ENCODE peak calls at places on chromosomes 13 and 19, in five cellular contexts. F, K, T, B and N are unnamed samples.

GRCh38 chr13:89239361-89240127 is 1568.4 kb downstream of the SLITRK5 start:
- DNase-seq in B (no peak), K (no peak), F (no peak), T (no peak), N (no peak)

GRCh38 chr13:40127925-40128324 is 472.5 kb downstream of the COG6 start:
- DNase-seq in T (no peak), B (no peak), K (no peak), F (no peak), N (no peak)

GRCh38 chr19:30878456-30878855 is 470.8 kb downstream of the TSHZ3 start:
- DNase-seq in T (no peak), F (no peak), K (no peak), B (no peak), N (no peak)

GRCh38 chr13:51906581-51906980 is 44.8 kb downstream of the CCDC70 start:
- DNase-seq in K (no peak), B (peak; percentile 54), F (peak; percentile 1), T (no peak), N (no peak)

GRCh38 chr13:79915386-79915785 is 425.5 kb downstream of the SPRY2 start:
- DNase-seq in T (no peak), B (no peak), K (no peak), F (no peak), N (no peak)

GRCh38 chr13:113777311-113778260 is 18.6 kb downstream of the TMEM255B start:
- DNase-seq in K (peak; percentile 59), F (no peak), T (no peak), B (no peak), N (no peak)

GRCh38 chr13:113938716-113939115 is 35.2 kb downstream of the C13orf46 start:
- DNase-seq in F (no peak), K (no peak), T (peak; percentile 55), B (no peak), N (no peak)

GRCh38 chr19:37251308-37252229 is 33.6 kb downstream of the ZNF383 start:
- DNase-seq in K (no peak), T (peak; percentile 71), F (no peak), B (no peak), N (peak; percentile 50)

GRCh38 chr13:30071890-30072817 is 221.7 kb upstream of the UBL3 start:
- DNase-seq in T (peak; percentile 81), B (no peak), K (no peak), F (peak; percentile 9), N (no peak)

GRCh38 chr19:6227941-6228325 is 51.8 kb downstream of the MLLT1 start:
- DNase-seq in F (no peak), T (no peak), K (no peak), B (no peak), N (no peak)

GRCh38 chr13:39422845-39423565 is 180.0 kb downstream of the LHFPL6 start:
- DNase-seq in B (no peak), F (no peak), T (no peak), K (no peak), N (no peak)

GRCh38 chr19:29308977-29309520 is 96.1 kb upstream of the UQCRFS1 start:
- DNase-seq in K (no peak), F (no peak), B (no peak), T (no peak), N (no peak)

GRCh38 chr13:44268965-44269364 is 104.7 kb upstream of the SERP2 start:
- DNase-seq in K (no peak), T (no peak), F (no peak), B (no peak), N (no peak)

GRCh38 chr19:10395003-10395402 is 8.3 kb downstream of the CDC37 start:
- DNase-seq in F (no peak), K (no peak), B (no peak), T (no peak), N (no peak)

GRCh38 chr13:111859361-111860105 is 207.4 kb upstream of the SOX1 start:
- DNase-seq in F (no peak), K (no peak), B (peak; percentile 27), T (no peak), N (no peak)

GRCh38 chr13:50280538-50280937 is 265.3 kb downstream of the KCNRG start:
- DNase-seq in F (no peak), T (no peak), K (no peak), B (no peak), N (no peak)

GRCh38 chr13:50283017-50283416 is 267.8 kb downstream of the KCNRG start:
- DNase-seq in F (no peak), K (no peak), B (no peak), T (no peak), N (no peak)

GRCh38 chr13:50284540-50284939 is 269.3 kb downstream of the KCNRG start:
- DNase-seq in F (no peak), B (no peak), T (no peak), K (no peak), N (no peak)

GRCh38 chr13:50285283-50285682 is 270.0 kb downstream of the KCNRG start:
- DNase-seq in F (no peak), T (no peak), K (no peak), B (no peak), N (no peak)

GRCh38 chr13:50282016-50282415 is 266.8 kb downstream of the KCNRG start:
- DNase-seq in T (no peak), F (no peak), K (no peak), B (no peak), N (no peak)
- TF ChIP-seq CTCF in T (no peak), F (no peak), K (no peak), B (no peak), N (no peak)

GRCh38 chr19:44690131-44690440 is 8.9 kb upstream of the CEACAM16 start:
- DNase-seq in B (no peak), T (no peak), K (no peak), F (no peak), N (no peak)

GRCh38 chr19:44697670-44698034 is 1.3 kb upstream of the CEACAM16 start:
- DNase-seq in F (no peak), K (no peak), T (no peak), B (no peak), N (no peak)

GRCh38 chr19:44696939-44697669 is 1.8 kb upstream of the CEACAM16 start:
- DNase-seq in T (peak; percentile 78), B (no peak), K (no peak), F (no peak), N (no peak)

GRCh38 chr19:44692379-44692721 is 6.6 kb upstream of the CEACAM16 start:
- DNase-seq in K (no peak), B (no peak), F (no peak), T (no peak), N (no peak)

GRCh38 chr19:44694184-44694579 is 4.8 kb upstream of the CEACAM16 start:
- DNase-seq in F (no peak), T (no peak), B (no peak), K (no peak), N (no peak)
- TF ChIP-seq CTCF in F (no peak), T (no peak), B (peak; percentile 53), K (peak; percentile 33), N (peak; percentile 65)

DNA sequence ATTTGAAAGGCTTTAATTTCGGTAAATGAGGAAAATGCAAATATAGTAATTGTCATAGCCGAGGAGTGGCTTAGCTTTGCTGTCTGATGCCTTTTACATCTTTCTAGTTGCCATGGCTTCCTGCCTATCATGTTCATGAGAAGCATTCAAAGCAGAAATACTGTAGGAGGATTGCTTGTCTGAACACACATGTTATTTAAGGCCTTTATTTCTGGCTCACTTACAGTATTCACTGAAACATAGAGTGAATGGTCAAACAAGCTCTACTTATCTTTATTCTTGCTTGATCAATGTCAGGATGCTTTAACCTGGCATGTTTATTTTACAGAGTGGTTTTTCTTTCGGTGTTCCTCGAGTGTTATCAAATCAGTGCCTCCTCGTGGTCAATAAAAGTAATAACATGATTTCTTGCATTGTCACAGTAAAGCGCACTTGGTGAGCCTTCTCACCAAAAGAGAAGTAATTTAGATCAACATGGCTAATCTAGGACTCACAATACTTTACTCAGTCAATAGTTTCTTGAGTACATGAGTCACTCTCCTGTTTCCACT is 73.5 kb upstream of the PCDH17 start:
- DNase-seq in B (no peak), K (no peak), F (no peak), T (no peak), N (no peak)
- TF ChIP-seq CTCF in B (peak; percentile 76), K (peak; percentile 61), F (no peak), T (no peak), N (no peak)

GRCh38 chr19:3253270-3253669 is 28.8 kb downstream of the CELF5 start:
- DNase-seq in F (no peak), T (no peak), B (no peak), K (no peak), N (no peak)
- TF ChIP-seq CTCF in F (no peak), T (no peak), B (no peak), K (no peak), N (peak; percentile 9)

DNA sequence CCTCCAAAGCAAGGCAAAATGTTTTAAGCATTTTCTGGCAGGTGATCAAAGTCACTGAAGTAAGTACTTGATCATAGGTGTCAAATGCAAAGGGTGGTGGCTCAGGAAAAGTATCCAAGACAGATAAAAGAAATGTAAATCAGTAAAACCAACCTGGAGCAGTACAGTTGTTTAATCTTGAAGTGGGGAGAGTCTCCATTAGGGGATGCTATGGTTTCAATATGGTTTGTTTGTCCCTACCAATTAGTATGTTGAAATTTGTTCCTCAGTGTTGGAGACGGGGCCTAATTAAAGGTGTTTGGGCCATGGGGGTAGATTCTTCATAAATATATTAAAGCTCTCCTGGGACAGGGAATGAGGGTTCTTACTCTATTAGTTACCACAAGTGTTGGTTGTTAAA is 1781.7 kb upstream of the PRR20A start:
- DNase-seq in F (no peak), B (no peak), K (no peak), T (no peak), N (no peak)
- TF ChIP-seq CTCF in F (no peak), B (no peak), K (no peak), T (no peak), N (no peak)

GRCh38 chr19:54094601-54095000 is 6.0 kb downstream of the OSCAR start:
- DNase-seq in K (no peak), F (no peak), B (no peak), T (no peak), N (no peak)

GRCh38 chr19:54102421-54103169 is at the start of gene NDUFA3:
- DNase-seq in T (peak; percentile 97), K (peak; percentile 92), B (peak; percentile 98), F (peak; percentile 98), N (peak; percentile 98)

GRCh38 chr19:54100560-54100959 is at the start of gene OSCAR:
- DNase-seq in T (no peak), B (no peak), K (no peak), F (no peak), N (no peak)

GRCh38 chr19:54095136-54095858 is 5.3 kb downstream of the OSCAR start:
- DNase-seq in B (no peak), F (no peak), T (peak; percentile 29), K (no peak), N (no peak)

DNA sequence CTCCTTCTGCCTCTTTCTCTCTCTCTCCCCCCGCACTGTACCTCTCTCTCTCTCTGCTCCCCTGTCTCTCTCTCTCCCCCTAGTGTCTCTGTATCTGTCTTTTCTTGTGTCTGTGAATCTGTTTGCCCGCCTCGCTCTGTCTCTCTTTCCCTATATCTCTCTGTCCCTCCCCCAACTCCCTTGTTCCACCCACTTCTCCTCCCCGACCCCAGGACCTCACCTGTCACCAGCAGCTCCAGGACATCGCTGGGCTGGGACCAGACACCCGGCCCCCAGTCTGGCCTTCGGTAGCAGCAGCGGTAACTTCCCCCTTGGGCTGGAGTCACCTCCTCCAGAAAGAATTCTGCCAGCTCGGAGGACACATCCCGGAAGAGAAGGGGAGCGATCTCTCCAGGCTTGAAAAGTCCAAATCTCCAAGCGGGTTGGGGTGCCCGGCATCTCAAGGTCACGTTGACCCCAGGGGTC is 3.9 kb downstream of the OSCAR start:
- DNase-seq in T (no peak), K (no peak), F (peak; percentile 22), B (no peak), N (peak; percentile 56)
- TF ChIP-seq CTCF in T (no peak), K (no peak), F (no peak), B (no peak), N (peak; percentile 46)

GRCh38 chr19:24177686-24178085 is 90.7 kb downstream of the ZNF254 start:
- DNase-seq in K (no peak), B (no peak), T (no peak), F (no peak), N (no peak)

GRCh38 chr19:24178207-24178606 is 91.2 kb downstream of the ZNF254 start:
- DNase-seq in F (no peak), B (no peak), T (no peak), K (no peak), N (no peak)
- TF ChIP-seq CTCF in F (no peak), B (no peak), T (no peak), K (no peak), N (no peak)